ENCODE peak calls at places on chromosome 22, in four cellular contexts. H, Y, Q and V are unnamed samples.

GRCh38 chr22:20436309-20437252 is 1.0 kb downstream of the SCARF2 start:
- DNase-seq in Y (peak; percentile 85), H (peak; percentile 64), Q (peak; percentile 84), V (peak; percentile 99)

GRCh38 chr22:29208879-29209623 is 3.4 kb downstream of the EMID1 start:
- DNase-seq in Y (no peak), Q (no peak), H (no peak), V (peak; percentile 78)

GRCh38 chr22:39996732-39997131 is 2.0 kb downstream of the FAM83F start:
- DNase-seq in Q (no peak), Y (no peak), H (no peak), V (no peak)

GRCh38 chr22:49328630-49329405 is 498.9 kb downstream of the BRD1 start:
- DNase-seq in H (peak; percentile 21), Q (no peak), Y (no peak), V (peak; percentile 73)

GRCh38 chr22:28464179-28464578 is 215.5 kb downstream of the TTC28 start:
- DNase-seq in Q (no peak), H (no peak), Y (no peak), V (no peak)

GRCh38 chr22:35620624-35621245 is 3.6 kb upstream of the MB start:
- DNase-seq in Q (no peak), Y (peak; percentile 41), H (no peak), V (no peak)

GRCh38 chr22:28440517-28441366 is 238.9 kb downstream of the TTC28 start:
- DNase-seq in H (no peak), Q (no peak), Y (no peak), V (peak; percentile 76)

GRCh38 chr22:23652286-23652685 is 20.2 kb upstream of the DRICH1 start:
- DNase-seq in Q (no peak), H (peak; percentile 28), Y (no peak), V (no peak)

GRCh38 chr22:40105755-40106154 is 72.0 kb upstream of the TNRC6B start:
- DNase-seq in Q (no peak), H (no peak), Y (no peak), V (no peak)

GRCh38 chr22:50438305-50439275 is 36.2 kb downstream of the SBF1 start:
- DNase-seq in H (no peak), Q (peak; percentile 45), Y (no peak), V (no peak)

GRCh38 chr22:27843441-27843840 is 41.9 kb upstream of the MN1 start:
- DNase-seq in Y (no peak), H (no peak), Q (no peak), V (no peak)

GRCh38 chr22:19663821-19664325 is 50.4 kb upstream of the SEPTIN5 start:
- DNase-seq in H (no peak), Q (peak; percentile 70), Y (peak; percentile 31), V (peak; percentile 91)

GRCh38 chr22:39389420-39389819 is 10.2 kb upstream of the TAB1 start:
- DNase-seq in Y (no peak), H (no peak), Q (no peak), V (no peak)

GRCh38 chr22:48748860-48749554 is 1078.7 kb downstream of the BRD1 start:
- DNase-seq in Q (no peak), H (no peak), Y (no peak), V (peak; percentile 73)

GRCh38 chr22:49666146-49666809 is 161.4 kb downstream of the BRD1 start:
- DNase-seq in Q (no peak), Y (no peak), H (peak; percentile 24), V (peak; percentile 57)

GRCh38 chr22:26953380-26953807 is 296.0 kb downstream of the MIAT start:
- DNase-seq in H (no peak), Y (no peak), Q (peak; percentile 34), V (no peak)

DNA sequence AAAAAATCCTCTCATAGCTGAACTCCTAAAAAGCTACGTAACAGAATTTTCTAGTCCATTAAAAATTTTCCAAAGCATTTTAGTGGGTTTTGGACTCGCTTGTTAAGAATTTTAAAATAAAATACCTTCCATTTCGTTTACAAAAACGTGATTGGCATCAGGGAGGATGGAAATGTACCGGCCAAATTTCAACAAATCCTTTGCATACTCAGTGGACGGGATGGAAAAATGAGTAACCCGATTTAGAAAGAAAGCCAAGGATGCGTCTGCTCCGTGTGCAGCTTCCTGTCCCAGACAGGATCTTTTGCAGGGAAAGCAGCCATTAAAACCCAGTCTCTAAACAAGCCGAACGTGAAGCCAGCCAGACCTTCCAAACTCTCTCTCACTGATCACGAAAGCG is 15.6 kb downstream of the TMEM184B start:
- DNase-seq in Q (peak; percentile 38), H (no peak), Y (no peak), V (peak; percentile 94)
- H3K27ac ChIP-seq in Q (peak overlapping the region; percentile 87), H (peak overlapping the region; percentile 76), Y (no peak overlapping the region), V (peak overlapping the region; percentile 67)

GRCh38 chr22:36839356-36840073 is 21.3 kb upstream of the NCF4 start:
- DNase-seq in Y (no peak), H (no peak), Q (no peak), V (no peak)
- H3K27ac ChIP-seq in Y (no peak overlapping the region), H (no peak overlapping the region), Q (no peak overlapping the region), V (no peak overlapping the region)

GRCh38 chr22:43994416-43994815 is 29.7 kb upstream of the PARVB start:
- DNase-seq in H (no peak), Q (no peak), Y (no peak), V (no peak)
- H3K27ac ChIP-seq in H (no peak overlapping the region), Q (no peak overlapping the region), Y (no peak overlapping the region), V (no peak overlapping the region)

GRCh38 chr22:42388130-42388797 is 43.9 kb downstream of the NFAM1 start:
- DNase-seq in Y (peak; percentile 75), H (peak; percentile 54), Q (peak; percentile 57), V (no peak)
- H3K27ac ChIP-seq in Y (no peak overlapping the region), H (no peak overlapping the region), Q (no peak overlapping the region), V (no peak overlapping the region)

GRCh38 chr22:41501209-41501608 is 32.3 kb downstream of the ACO2 start:
- DNase-seq in Y (peak; percentile 44), H (no peak), Q (peak; percentile 7), V (peak; percentile 92)
- H3K27ac ChIP-seq in Y (no peak overlapping the region), H (no peak overlapping the region), Q (no peak overlapping the region), V (no peak overlapping the region)

GRCh38 chr22:46112405-46112804 is 37.9 kb upstream of the PPARA start:
- DNase-seq in H (no peak), Q (no peak), Y (no peak), V (no peak)

GRCh38 chr22:46111645-46112306 is 38.5 kb upstream of the PPARA start:
- DNase-seq in H (no peak), Y (peak; percentile 28), Q (peak; percentile 82), V (no peak)

GRCh38 chr22:46108564-46109473 is 41.5 kb upstream of the PPARA start:
- DNase-seq in Q (peak; percentile 88), Y (peak; percentile 17), H (peak; percentile 77), V (no peak)

GRCh38 chr22:46109474-46110003 is 40.8 kb upstream of the PPARA start:
- DNase-seq in H (no peak), Q (no peak), Y (no peak), V (no peak)

GRCh38 chr22:46110215-46110614 is 40.1 kb upstream of the PPARA start:
- DNase-seq in Y (no peak), H (no peak), Q (no peak), V (peak; percentile 97)
- H3K27ac ChIP-seq in Y (no peak overlapping the region), H (peak overlapping the region; percentile 89), Q (peak overlapping the region; percentile 19), V (peak overlapping the region; percentile 52)

GRCh38 chr22:30304495-30305244 is 15.4 kb upstream of the CASTOR1 start:
- DNase-seq in H (no peak), Q (peak; percentile 70), Y (no peak), V (no peak)
- H3K27ac ChIP-seq in H (peak overlapping the region; percentile 76), Q (peak overlapping the region; percentile 77), Y (no peak overlapping the region), V (peak overlapping the region; percentile 1)